ENCODE peak calls at places on chromosomes 3 and 15, in nine cellular contexts. M is sigmoid colon; A is CD4-positive, alpha-beta T cell; R is CD8-positive, alpha-beta memory T cell; D is epithelial cell of prostate; F is caudate nucleus; S is esophagus muscularis mucosa; Z is foreskin keratinocyte; V is kidney. K is an unnamed sample.

GRCh38 chr3:49720383-49721164 is 1.1 kb upstream of the AMIGO3 start:
- DNase-seq in M (peak; percentile 65), A (no peak), R (no peak), D (no peak), F (no peak), S (no peak), Z (no peak), V (no peak), K (no peak)

GRCh38 chr3:134035836-134036235 is 6.1 kb upstream of the SLCO2A1 start:
- DNase-seq in M (peak; percentile 26), A (no peak), R (no peak), D (no peak), F (no peak), S (no peak), Z (no peak), V (no peak), K (no peak)

GRCh38 chr3:12139111-12139511 is 19.6 kb downstream of the TIMP4 start:
- DNase-seq in M (no peak), A (no peak), R (no peak), D (no peak), F (no peak), S (no peak), Z (peak; percentile 11), V (no peak), K (no peak)

GRCh38 chr3:172448661-172449467 is 608 bp upstream of the GHSR start:
- DNase-seq in M (no peak), A (no peak), R (no peak), D (no peak), F (no peak), S (no peak), Z (no peak), V (peak; percentile 49), K (no peak)

GRCh38 chr3:24180616-24181015 is 235.5 kb downstream of the NR1D2 start:
- DNase-seq in M (no peak), A (no peak), R (no peak), D (no peak), F (no peak), S (no peak), Z (no peak), V (no peak), K (no peak)

GRCh38 chr3:100068758-100069345 is 45.4 kb downstream of the FILIP1L start:
- DNase-seq in M (peak; percentile 85), A (peak; percentile 78), R (peak; percentile 75), D (no peak), F (no peak), S (no peak), Z (peak; percentile 46), V (peak; percentile 87), K (peak; percentile 66)

GRCh38 chr3:58047806-58048205 is 39.6 kb downstream of the FLNB start:
- DNase-seq in M (no peak), A (no peak), R (no peak), D (no peak), F (no peak), S (no peak), Z (no peak), V (no peak), K (no peak)

GRCh38 chr3:27568393-27568792 is 84.2 kb upstream of the SLC4A7 start:
- DNase-seq in M (peak; percentile 95), A (no peak), R (no peak), D (peak; percentile 45), F (no peak), S (no peak), Z (peak; percentile 68), V (peak; percentile 77), K (peak; percentile 64)

GRCh38 chr15:62444104-62445027 is 279.3 kb upstream of the C2CD4B start:
- DNase-seq in M (peak; percentile 75), A (no peak), R (no peak), D (peak; percentile 82), F (no peak), S (no peak), Z (peak; percentile 93), V (no peak), K (peak; percentile 60)

GRCh38 chr3:77370413-77370812 is 330.5 kb downstream of the ROBO2 start:
- DNase-seq in M (no peak), A (no peak), R (no peak), D (peak; percentile 24), F (no peak), S (no peak), Z (peak; percentile 80), V (no peak), K (no peak)

GRCh38 chr15:57129064-57129463 is 210.6 kb downstream of the TCF12 start:
- DNase-seq in M (no peak), A (no peak), R (no peak), D (no peak), F (no peak), S (no peak), Z (no peak), V (no peak), K (no peak)

GRCh38 chr15:69718916-69719315 is 266.3 kb downstream of the RPLP1 start:
- DNase-seq in M (no peak), A (no peak), R (peak; percentile 65), D (no peak), F (no peak), S (no peak), Z (no peak), V (no peak), K (no peak)

GRCh38 chr3:150035400-150035799 is 64.7 kb upstream of the PFN2 start:
- DNase-seq in M (no peak), A (no peak), R (no peak), D (no peak), F (no peak), S (peak; percentile 70), Z (no peak), V (no peak), K (no peak)

GRCh38 chr15:91857224-91857585 is 3.7 kb downstream of the SLCO3A1 start:
- DNase-seq in M (no peak), A (no peak), R (no peak), D (no peak), F (no peak), S (peak; percentile 34), Z (no peak), V (no peak), K (no peak)
- H3K27ac ChIP-seq in M (no peak overlapping the region), A (peak overlapping the region; percentile 67), R (peak overlapping the region; percentile 15), D (peak overlapping the region; percentile 22), F (no peak overlapping the region), S (no peak overlapping the region), Z (no peak overlapping the region), V (no peak overlapping the region), K (no peak overlapping the region)

DNA sequence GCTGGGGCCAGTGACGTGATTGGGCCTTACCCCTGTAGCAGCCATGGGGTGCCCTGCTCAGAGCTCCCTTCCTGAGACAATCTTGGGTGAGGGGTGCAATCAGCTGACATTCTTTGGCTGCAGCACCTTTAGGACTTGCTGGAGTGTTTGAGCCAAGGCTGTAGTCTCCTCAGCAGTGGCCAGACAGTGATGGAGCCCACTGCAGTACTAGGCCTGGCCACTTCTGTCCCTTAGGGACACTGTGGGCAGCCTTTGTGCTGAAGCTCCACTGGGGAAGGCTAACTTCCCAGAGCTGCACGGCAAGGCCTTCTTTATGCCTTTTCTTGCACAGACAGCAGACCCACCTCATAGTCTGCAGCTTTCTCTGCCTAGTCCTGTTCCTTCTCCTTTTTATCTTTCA is 284.9 kb upstream of the IGF1R start:
- DNase-seq in M (no peak), A (no peak), R (no peak), D (no peak), F (no peak), S (peak; percentile 64), Z (no peak), V (no peak), K (no peak)
- H3K27ac ChIP-seq in M (no peak overlapping the region), A (no peak overlapping the region), R (no peak overlapping the region), D (no peak overlapping the region), F (no peak overlapping the region), S (no peak overlapping the region), Z (no peak overlapping the region), V (no peak overlapping the region), K (no peak overlapping the region)

DNA sequence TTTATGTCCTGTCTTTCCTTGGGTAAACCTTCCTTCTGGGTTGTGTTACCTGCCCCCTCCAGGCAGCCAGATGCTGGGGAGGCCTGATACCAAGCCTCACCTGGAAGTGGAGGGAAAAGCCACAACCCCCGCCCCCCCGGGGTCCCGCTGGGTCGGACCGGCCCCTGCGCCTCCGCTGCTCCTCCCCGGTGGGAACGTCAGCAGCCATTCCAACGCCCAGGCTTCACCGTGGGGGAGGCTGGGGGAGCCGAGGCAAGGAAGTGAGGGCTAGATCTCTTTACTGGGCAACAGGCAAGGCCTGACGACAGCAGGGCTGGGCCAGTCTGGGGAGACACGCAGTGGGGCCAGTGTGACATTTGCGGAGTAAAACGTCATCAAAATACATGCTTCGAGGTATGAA is 53.0 kb upstream of the SNRPA1 start:
- DNase-seq in M (no peak), A (no peak), R (no peak), D (no peak), F (no peak), S (no peak), Z (no peak), V (peak; percentile 60), K (no peak)
- H3K27ac ChIP-seq in M (no peak overlapping the region), A (no peak overlapping the region), R (no peak overlapping the region), D (no peak overlapping the region), F (no peak overlapping the region), S (no peak overlapping the region), Z (no peak overlapping the region), V (no peak overlapping the region), K (peak overlapping the region; percentile 43)

GRCh38 chr15:94834494-94834893 is 603.1 kb downstream of the MCTP2 start:
- DNase-seq in M (no peak), A (no peak), R (no peak), D (no peak), F (no peak), S (no peak), Z (no peak), V (no peak), K (no peak)

GRCh38 chr15:94840794-94841587 is 609.6 kb downstream of the MCTP2 start:
- DNase-seq in M (peak; percentile 74), A (no peak), R (no peak), D (peak; percentile 20), F (no peak), S (no peak), Z (peak; percentile 69), V (no peak), K (no peak)

GRCh38 chr15:94843060-94843459 is 611.7 kb downstream of the MCTP2 start:
- DNase-seq in M (no peak), A (no peak), R (no peak), D (no peak), F (no peak), S (no peak), Z (no peak), V (no peak), K (no peak)

GRCh38 chr15:94834000-94834399 is 602.6 kb downstream of the MCTP2 start:
- DNase-seq in M (no peak), A (no peak), R (no peak), D (no peak), F (no peak), S (no peak), Z (no peak), V (no peak), K (no peak)

GRCh38 chr15:94838281-94838680 is 606.9 kb downstream of the MCTP2 start:
- DNase-seq in M (no peak), A (no peak), R (no peak), D (no peak), F (no peak), S (no peak), Z (no peak), V (no peak), K (no peak)
- H3K27ac ChIP-seq in M (no peak overlapping the region), A (no peak overlapping the region), R (no peak overlapping the region), D (no peak overlapping the region), F (no peak overlapping the region), S (no peak overlapping the region), Z (no peak overlapping the region), V (no peak overlapping the region), K (no peak overlapping the region)